ENCODE peak calls at places on chromosomes 11 and 22, in four cellular contexts. H, O, D and V are unnamed samples.

GRCh38 chr22:48577014-48577690 is 1250.5 kb downstream of the BRD1 start:
- DNase-seq in H (no peak), O (no peak), D (peak; percentile 59), V (no peak)

GRCh38 chr11:113977701-113978100 is 2.8 kb downstream of the HTR3A start:
- DNase-seq in H (no peak), D (no peak), O (no peak), V (no peak)

GRCh38 chr22:43228330-43228729 is 41.4 kb upstream of the TTLL12 start:
- DNase-seq in H (peak; percentile 51), D (no peak), O (peak; percentile 35), V (no peak)

GRCh38 chr11:77249427-77249826 is 52.1 kb downstream of the GDPD4 start:
- DNase-seq in H (no peak), D (no peak), O (no peak), V (no peak)

GRCh38 chr11:353315-353857 is 15.9 kb upstream of the B4GALNT4 start:
- DNase-seq in H (no peak), O (no peak), D (peak; percentile 82), V (peak; percentile 96)

GRCh38 chr11:131099013-131099412 is 182.7 kb upstream of the SNX19 start:
- DNase-seq in D (no peak), H (no peak), O (no peak), V (no peak)

GRCh38 chr11:114197799-114198500 is 98.2 kb upstream of the NNMT start:
- DNase-seq in D (no peak), H (no peak), O (no peak), V (peak; percentile 97)

GRCh38 chr11:111836162-111836561 is 35.2 kb downstream of the ALG9 start:
- DNase-seq in H (no peak), D (no peak), O (no peak), V (no peak)

GRCh38 chr22:17951315-17951714 is 73.0 kb downstream of the MICAL3 start:
- DNase-seq in O (no peak), D (no peak), H (no peak), V (no peak)

GRCh38 chr11:61952882-61953281 is 2.7 kb downstream of the BEST1 start:
- DNase-seq in D (no peak), H (no peak), O (no peak), V (no peak)

GRCh38 chr11:6616596-6617250 is 2.5 kb downstream of the TPP1 start:
- DNase-seq in O (no peak), H (no peak), D (peak; percentile 73), V (peak; percentile 67)

GRCh38 chr11:62709262-62710000 is 2.0 kb downstream of the GNG3 start:
- DNase-seq in O (peak; percentile 94), D (peak; percentile 90), H (peak; percentile 89), V (peak; percentile 100)

GRCh38 chr11:123363556-123363955 is 66.5 kb upstream of the GRAMD1B start:
- DNase-seq in H (no peak), O (no peak), D (no peak), V (no peak)

GRCh38 chr11:21485426-21485825 is 707.5 kb upstream of the ANO5 start:
- DNase-seq in D (no peak), O (no peak), H (no peak), V (no peak)

GRCh38 chr22:45225732-45226560 is 14.7 kb downstream of the KIAA0930 start:
- DNase-seq in H (no peak), O (no peak), D (peak; percentile 78), V (peak; percentile 89)

DNA sequence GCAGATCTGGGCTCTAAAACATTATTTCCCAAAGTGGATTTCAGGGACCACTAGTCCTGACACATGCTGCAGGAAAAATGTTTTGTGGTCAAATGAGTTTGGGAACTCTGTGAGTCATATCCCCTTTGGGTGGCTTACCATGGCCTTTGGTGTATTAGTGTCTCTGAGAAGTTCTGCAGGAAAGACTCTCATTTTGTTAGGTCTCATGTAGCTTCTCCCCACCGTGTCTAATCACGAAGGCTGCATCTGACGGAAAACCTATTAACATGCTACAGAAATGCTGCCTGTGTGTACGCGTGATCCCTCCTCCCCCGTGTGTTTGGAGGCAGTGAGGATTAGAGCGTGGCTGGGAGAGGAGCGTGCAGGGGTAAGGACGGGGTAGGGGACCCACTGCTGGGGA is 191.7 kb downstream of the ST3GAL4 start:
- DNase-seq in H (no peak), D (no peak), O (no peak), V (no peak)
- TF ChIP-seq EP300 in H (no peak), D (no peak), O (no peak), V (no peak)

GRCh38 chr11:9748361-9748970 is 84.6 kb downstream of the SWAP70 start:
- DNase-seq in D (no peak), H (peak; percentile 70), O (peak; percentile 89), V (peak; percentile 77)

GRCh38 chr11:9747229-9747628 is 83.4 kb downstream of the SWAP70 start:
- DNase-seq in D (no peak), O (no peak), H (no peak), V (no peak)

GRCh38 chr11:9747816-9748215 is 83.9 kb downstream of the SWAP70 start:
- DNase-seq in O (no peak), D (no peak), H (no peak), V (peak; percentile 77)

GRCh38 chr11:9741260-9741659 is 77.4 kb downstream of the SWAP70 start:
- DNase-seq in H (no peak), O (no peak), D (no peak), V (no peak)

GRCh38 chr11:9745411-9746211 is 81.7 kb downstream of the SWAP70 start:
- DNase-seq in D (no peak), O (no peak), H (no peak), V (no peak)
- TF ChIP-seq EP300 in D (no peak), O (no peak), H (no peak), V (no peak)

GRCh38 chr11:88353835-88354496 is 16.4 kb upstream of the CTSC start:
- DNase-seq in O (no peak), H (no peak), D (no peak), V (no peak)
- TF ChIP-seq EP300 in O (no peak), H (no peak), D (no peak), V (no peak)

GRCh38 chr11:16812274-16812673 is 73.8 kb downstream of the C11orf58 start:
- DNase-seq in H (no peak), O (no peak), D (no peak), V (peak; percentile 24)
- TF ChIP-seq EP300 in H (no peak), O (no peak), D (no peak), V (no peak)

GRCh38 chr22:36387664-36387913 is 178 bp downstream of the MYH9 start:
- DNase-seq in H (no peak), O (no peak), D (no peak), V (no peak)

GRCh38 chr22:36386900-36387663 is 685 bp downstream of the MYH9 start:
- DNase-seq in O (no peak), H (peak; percentile 78), D (peak; percentile 95), V (peak; percentile 88)

GRCh38 chr22:36386351-36386899 is 1.3 kb downstream of the MYH9 start:
- DNase-seq in D (peak; percentile 84), O (no peak), H (no peak), V (no peak)

GRCh38 chr22:36384766-36385400 is 2.9 kb downstream of the MYH9 start:
- DNase-seq in H (peak; percentile 61), O (no peak), D (no peak), V (no peak)

GRCh38 chr22:36385491-36386350 is 2.0 kb downstream of the MYH9 start:
- DNase-seq in O (no peak), H (no peak), D (no peak), V (peak; percentile 90)
- TF ChIP-seq EP300 in O (no peak), H (no peak), D (peak; percentile 49), V (peak; percentile 1)

DNA sequence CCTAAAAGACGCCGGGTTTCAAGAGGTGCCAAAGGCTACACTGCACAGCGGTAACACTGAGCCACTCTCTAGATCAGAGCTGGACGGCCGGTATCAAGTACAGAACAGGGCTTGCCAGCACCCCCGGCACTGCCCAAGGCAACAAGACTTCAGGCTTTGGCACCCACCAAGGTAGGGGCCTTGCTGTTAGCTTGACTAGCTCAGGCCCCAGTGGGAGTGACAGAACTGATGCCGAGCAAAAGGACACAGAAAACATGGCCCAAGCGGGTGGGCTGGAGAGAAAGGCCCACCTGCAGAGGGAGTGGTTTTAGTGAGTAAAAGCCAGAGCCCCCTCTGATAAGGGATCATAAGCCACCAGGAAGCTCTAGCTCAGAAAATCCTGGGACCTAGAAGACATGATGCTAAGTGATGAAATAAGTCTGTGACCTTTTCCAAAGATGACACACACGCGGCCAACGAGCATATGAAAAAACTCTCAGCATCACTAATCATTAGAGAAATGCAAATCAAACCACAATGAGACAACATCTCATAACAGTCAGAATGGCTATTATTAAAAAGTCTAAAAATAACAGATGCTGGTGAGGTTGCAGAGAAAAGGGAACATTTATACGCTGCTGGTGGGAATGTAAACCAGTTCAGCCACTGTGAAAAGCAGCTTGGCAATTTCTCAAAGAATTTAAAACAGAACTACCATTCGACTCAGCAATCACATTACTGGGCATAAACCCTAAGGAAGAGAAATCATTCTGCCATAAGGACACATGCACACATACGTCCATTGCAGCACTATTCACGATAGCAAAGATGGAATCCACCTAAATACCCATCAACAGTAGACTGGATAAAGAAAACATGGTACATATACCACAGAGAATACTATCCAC is 12.9 kb downstream of the EHD1 start:
- DNase-seq in D (no peak), H (no peak), O (no peak), V (no peak)
- TF ChIP-seq EP300 in D (no peak), H (no peak), O (no peak), V (peak; percentile 48)

GRCh38 chr11:100308202-100308601 is 378.9 kb upstream of the ARHGAP42 start:
- DNase-seq in O (no peak), H (no peak), D (no peak), V (no peak)
- TF ChIP-seq EP300 in O (no peak), H (no peak), D (no peak), V (no peak)

GRCh38 chr11:67355023-67355793 is 1.9 kb upstream of the POLD4 start:
- DNase-seq in D (peak; percentile 69), O (peak; percentile 11), H (peak; percentile 7), V (peak; percentile 72)

GRCh38 chr11:67355794-67356550 is 2.6 kb upstream of the POLD4 start:
- DNase-seq in H (peak; percentile 0), O (peak; percentile 1), D (no peak), V (no peak)

GRCh38 chr11:67353317-67354313 is at the start of gene POLD4:
- DNase-seq in D (peak; percentile 99), O (peak; percentile 95), H (peak; percentile 97), V (peak; percentile 99)

GRCh38 chr11:67352546-67353316 is 615 bp downstream of the POLD4 start:
- DNase-seq in O (no peak), H (no peak), D (no peak), V (peak; percentile 77)

GRCh38 chr11:67354314-67355022 is 1.1 kb upstream of the POLD4 start:
- DNase-seq in H (no peak), D (no peak), O (peak; percentile 96), V (peak; percentile 81)
- TF ChIP-seq EP300 in H (no peak), D (peak; percentile 90), O (peak; percentile 34), V (no peak)